ENCODE peak calls at places on chromosomes 3 and 15, in five cellular contexts. G is astrocyte, U is Caco-2, O is fibroblast of pulmonary artery, W is PC-3. C is an unnamed sample.

GRCh38 chr15:66292261-66293084 is 895 bp upstream of the DIS3L start:
- DNase-seq in U (peak), O (no peak), G (no peak), W (no peak), C (no peak)

GRCh38 chr3:122742234-122742633 is 51.4 kb downstream of the HSPBAP1 start:
- DNase-seq in U (no peak), G (no peak), W (no peak), O (no peak), C (no peak)

GRCh38 chr3:186724911-186725310 is 7.8 kb downstream of the KNG1 start:
- DNase-seq in G (no peak), O (no peak), W (no peak), U (no peak), C (no peak)

GRCh38 chr3:57706462-57706861 is 13.6 kb upstream of the DENND6A start:
- DNase-seq in G (peak), W (peak), O (peak), U (no peak), C (no peak)

GRCh38 chr3:187401861-187402260 is 33.7 kb downstream of the RTP4 start:
- DNase-seq in U (no peak), W (no peak), O (no peak), G (no peak), C (peak)

GRCh38 chr15:25905140-25905539 is 42.0 kb upstream of the ATP10A start:
- DNase-seq in U (no peak), W (peak), O (peak), G (peak), C (peak)

GRCh38 chr15:77597804-77598453 is 34.8 kb downstream of the LINGO1 start:
- DNase-seq in W (no peak), O (peak), U (no peak), G (no peak), C (no peak)

GRCh38 chr15:71779073-71779797 is 31.1 kb upstream of the NR2E3 start:
- DNase-seq in W (no peak), O (no peak), G (no peak), U (no peak), C (no peak)

GRCh38 chr3:67349551-67350174 is 304.7 kb downstream of the SUCLG2 start:
- DNase-seq in O (no peak), U (no peak), G (peak), W (peak), C (no peak)

GRCh38 chr15:89129123-89129815 is 41.0 kb downstream of the ABHD2 start:
- DNase-seq in G (no peak), U (peak), O (peak), W (peak), C (peak)

GRCh38 chr3:74402821-74403220 is 211.6 kb downstream of the CNTN3 start:
- DNase-seq in W (no peak), G (no peak), O (no peak), U (no peak), C (no peak)

GRCh38 chr3:42763023-42763422 is 10.0 kb downstream of the CCDC13 start:
- DNase-seq in W (no peak), O (peak), U (no peak), G (peak), C (peak)

GRCh38 chr15:64229129-64229724 is 66.4 kb upstream of the PPIB start:
- DNase-seq in G (no peak), W (no peak), O (no peak), U (no peak), C (no peak)

GRCh38 chr3:105746226-105746996 is 122.4 kb downstream of the CBLB start:
- DNase-seq in W (no peak), U (no peak), O (peak), G (peak), C (no peak)

GRCh38 chr15:67043939-67044771 is 21.2 kb upstream of the SMAD3 start:
- DNase-seq in W (peak), G (peak), O (peak), U (peak), C (peak)

GRCh38 chr3:143559291-143559690 is 289.0 kb downstream of the SLC9A9 start:
- DNase-seq in G (no peak), O (peak), W (no peak), U (no peak), C (no peak)

GRCh38 chr3:37229740-37230139 is 55.4 kb upstream of the LRRFIP2 start:
- DNase-seq in O (no peak), W (no peak), U (peak), G (no peak), C (no peak)

GRCh38 chr3:188890572-188891270 is 281.1 kb upstream of the TPRG1 start:
- DNase-seq in G (peak), W (peak), O (peak), U (no peak), C (peak)

GRCh38 chr3:32238816-32239637 is 547 bp downstream of the CMTM8 start:
- DNase-seq in U (peak), O (peak), G (peak), W (peak), C (peak)

GRCh38 chr15:37075777-37076176 is 24.6 kb downstream of the MEIS2 start:
- DNase-seq in G (no peak), U (no peak), W (no peak), O (no peak), C (no peak)

GRCh38 chr3:149174901-149175300 is 45.5 kb downstream of the HPS3 start:
- DNase-seq in O (no peak), G (peak), U (no peak), W (peak), C (no peak)

GRCh38 chr15:97168704-97169475 is 791.6 kb upstream of the ARRDC4 start:
- DNase-seq in W (no peak), U (no peak), O (no peak), G (no peak), C (no peak)

GRCh38 chr3:136929984-136930671 is 27.7 kb upstream of the IL20RB start:
- DNase-seq in O (peak), U (no peak), G (no peak), W (no peak), C (peak)
- H3K4me3 ChIP-seq in O (peak), U (no peak), G (no peak), W (no peak), C (no peak)

GRCh38 chr3:9782777-9783176 is 9.5 kb downstream of the TADA3 start:
- DNase-seq in G (no peak), U (no peak), O (no peak), W (peak), C (no peak)
- TF ChIP-seq CTCF in G (no peak), U (peak), O (peak), W (peak), C (no peak)

GRCh38 chr3:13073976-13074375 is 747 bp upstream of the IQSEC1 start:
- DNase-seq in W (no peak), G (no peak), O (no peak), U (no peak), C (no peak)
- H3K4me3 ChIP-seq in W (no peak), G (no peak), O (no peak), U (no peak), C (no peak)

GRCh38 chr3:21888656-21889055 is 137.6 kb upstream of the ZNF385D start:
- DNase-seq in G (no peak), U (no peak), O (no peak), W (no peak), C (no peak)

GRCh38 chr3:21892104-21892503 is 141.1 kb upstream of the ZNF385D start:
- DNase-seq in G (no peak), U (no peak), O (no peak), W (no peak), C (no peak)

GRCh38 chr3:21889166-21889565 is 138.2 kb upstream of the ZNF385D start:
- DNase-seq in U (no peak), W (no peak), O (no peak), G (no peak), C (no peak)

GRCh38 chr3:21893250-21893649 is 142.2 kb upstream of the ZNF385D start:
- DNase-seq in W (peak), G (peak), U (no peak), O (peak), C (peak)

DNA sequence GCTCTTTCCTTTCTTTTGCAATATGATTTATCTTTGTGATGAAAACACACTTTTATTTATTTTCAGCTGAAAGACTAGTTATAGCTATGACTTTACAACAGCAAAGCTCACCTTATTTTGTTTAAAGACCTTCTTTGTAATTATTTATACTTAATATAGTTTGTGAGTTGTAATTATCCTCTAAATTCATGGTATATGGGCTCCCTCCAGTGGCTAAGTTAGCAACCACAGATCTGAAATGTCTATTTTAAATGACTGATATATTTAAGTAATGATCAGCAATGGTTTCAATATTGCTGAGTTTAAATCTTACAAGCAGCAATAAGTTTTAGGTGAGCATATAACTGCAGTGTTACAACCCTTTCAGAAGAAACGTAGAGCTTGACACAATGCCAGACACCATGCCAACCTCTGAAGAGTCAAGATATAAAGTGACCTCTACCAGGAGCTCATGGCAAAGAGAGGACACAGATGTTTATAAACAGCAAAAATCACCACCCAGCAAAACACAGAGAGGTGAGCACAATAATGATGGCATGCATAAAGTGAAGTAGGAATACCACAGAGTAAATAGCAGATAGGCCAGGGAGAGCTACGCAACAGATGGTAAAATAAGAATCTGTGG is 143.6 kb upstream of the ZNF385D start:
- DNase-seq in G (no peak), W (peak), O (peak), U (no peak), C (peak)
- TF ChIP-seq CTCF in G (peak), W (peak), O (peak), U (peak), C (peak)

DNA sequence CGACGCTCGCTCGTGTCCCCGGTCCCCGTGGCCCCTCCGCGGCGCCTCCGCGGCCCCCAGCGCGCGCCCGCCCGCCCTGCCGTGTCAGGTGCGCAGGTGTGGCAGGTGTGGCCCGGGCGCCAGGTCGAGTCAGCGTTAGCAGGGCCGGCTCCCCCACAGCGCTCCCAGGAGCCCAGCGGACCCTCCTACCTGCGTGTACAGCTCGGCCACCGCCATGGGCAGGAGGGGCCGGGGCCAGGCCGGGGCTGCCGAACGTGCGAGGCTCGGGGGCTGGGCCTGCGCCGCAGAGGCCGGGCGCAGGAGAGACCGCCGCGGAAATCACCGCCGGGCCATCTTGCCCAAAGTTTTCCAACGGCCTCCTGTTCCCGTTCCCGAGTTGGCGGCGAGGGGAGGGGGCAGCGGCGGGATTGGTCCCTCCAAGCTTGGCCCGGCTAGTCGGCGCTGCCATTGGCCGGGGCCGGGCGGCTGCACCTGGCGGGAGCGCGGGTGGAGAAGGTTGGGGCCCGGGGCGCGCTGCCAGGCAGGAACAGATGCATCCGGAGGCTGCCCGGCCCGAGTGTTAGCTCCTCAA is at the start of gene MYO5C:
- DNase-seq in G (peak), U (peak), W (peak), O (peak), C (no peak)
- H3K4me3 ChIP-seq in G (peak), U (peak), W (peak), O (peak), C (peak)

C was measured in fibroblast of villous mesenchyme.